ENCODE peak calls at places on chromosomes 4 and X, in nine cellular contexts. C is BE2C; V is mesendoderm; L is AG04450; Y is left lung; T is CD4-positive, CD25-positive, alpha-beta regulatory T cell; U is body of pancreas; Q is small intestine; M is GM23248. W is an unnamed sample. For H3K27me3, the result is how much of the 10 kb centered on the place peaks cover.

GRCh38 chr4:71296945-71297344 is 41.9 kb upstream of the SLC4A4 start:
- DNase-seq in T (no peak), M (peak), U (no peak), C (no peak), V (no peak), Y (no peak), Q (peak), L (no peak), W (no peak)

GRCh38 chrX:154373340-154374306 is 811 bp downstream of the FLNA start:
- DNase-seq in M (peak), V (peak), Q (peak), C (no peak), Y (no peak), T (no peak), L (peak), U (peak), W (no peak)

GRCh38 chr4:8297691-8298485 is 28.3 kb downstream of the HTRA3 start:
- DNase-seq in Q (no peak), M (no peak), C (peak), L (no peak), V (no peak), Y (peak), U (peak), T (no peak), W (no peak)

GRCh38 chr4:72828864-72829263 is 240.7 kb downstream of the COX18 start:
- DNase-seq in M (no peak), Y (no peak), C (no peak), L (no peak), T (no peak), Q (no peak), V (no peak), U (no peak), W (no peak)

GRCh38 chrX:48468693-48469691 is 1.1 kb downstream of the SLC38A5 start:
- DNase-seq in Y (no peak), Q (no peak), M (no peak), U (no peak), T (peak), V (peak), L (no peak), C (no peak), W (peak)

GRCh38 chr4:154597798-154598774 is 7.5 kb upstream of the FGA start:
- DNase-seq in V (no peak), M (no peak), Y (no peak), T (no peak), L (no peak), U (no peak), C (no peak), Q (no peak), W (no peak)

GRCh38 chr4:11805837-11806236 is 377.1 kb upstream of the HS3ST1 start:
- DNase-seq in T (no peak), M (peak), C (no peak), Y (no peak), V (peak), L (no peak), Q (peak), U (no peak), W (no peak)

GRCh38 chr4:182346675-182347375 is 103.6 kb downstream of the TENM3 start:
- DNase-seq in C (no peak), V (no peak), Y (no peak), T (no peak), U (no peak), Q (peak), L (no peak), M (no peak), W (no peak)

GRCh38 chr4:36812153-36812552 is 432.4 kb upstream of the NWD2 start:
- DNase-seq in L (no peak), V (no peak), U (no peak), Q (no peak), M (no peak), Y (no peak), T (no peak), C (no peak), W (no peak)
- H3K27me3 ChIP-seq in L (under half), V (under half), U (under half), Q (under half), M (under half), Y (under half), T (under half), C (under half), W (under half)

DNA sequence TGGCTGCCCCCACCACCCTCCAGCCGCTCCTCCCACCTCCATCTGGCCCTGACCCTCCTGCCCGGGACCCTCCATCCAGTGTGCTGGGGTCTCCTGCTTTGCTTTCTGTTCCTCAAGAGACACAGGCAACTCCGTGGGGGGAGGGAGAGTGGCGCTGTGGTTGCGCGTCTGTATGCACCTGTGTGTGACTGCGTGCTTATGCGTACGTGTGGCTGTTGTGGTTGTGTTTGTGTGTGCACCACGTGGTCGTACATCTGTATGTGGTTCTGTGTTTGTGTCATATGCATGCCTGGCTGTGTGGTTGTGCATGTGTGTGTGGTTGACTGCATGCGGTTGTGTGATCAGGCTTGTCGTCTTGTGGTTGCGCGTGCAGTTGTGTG is 33.2 kb downstream of the CPLX1 start:
- DNase-seq in Q (no peak), T (no peak), U (no peak), C (no peak), L (no peak), Y (peak), V (no peak), M (no peak), W (peak)
- H3K27me3 ChIP-seq in Q (under half), T (under half), U (under half), C (under half), L (half or more), Y (under half), V (under half), M (half or more), W (under half)

GRCh38 chr4:14023901-14024300 is 396.4 kb upstream of the BOD1L1 start:
- DNase-seq in U (no peak), V (no peak), L (no peak), C (no peak), Y (no peak), M (no peak), T (no peak), Q (peak), W (no peak)

GRCh38 chr4:14022428-14022827 is 394.9 kb upstream of the BOD1L1 start:
- DNase-seq in Y (no peak), M (peak), V (peak), U (no peak), L (no peak), C (no peak), Q (peak), T (no peak), W (no peak)

GRCh38 chr4:14025891-14026290 is 398.4 kb upstream of the BOD1L1 start:
- DNase-seq in L (no peak), Q (peak), T (no peak), U (no peak), C (no peak), V (no peak), Y (no peak), M (no peak), W (no peak)

GRCh38 chr4:14025093-14025492 is 397.6 kb upstream of the BOD1L1 start:
- DNase-seq in Y (no peak), M (peak), T (no peak), U (no peak), C (no peak), L (no peak), V (no peak), Q (no peak), W (no peak)

DNA sequence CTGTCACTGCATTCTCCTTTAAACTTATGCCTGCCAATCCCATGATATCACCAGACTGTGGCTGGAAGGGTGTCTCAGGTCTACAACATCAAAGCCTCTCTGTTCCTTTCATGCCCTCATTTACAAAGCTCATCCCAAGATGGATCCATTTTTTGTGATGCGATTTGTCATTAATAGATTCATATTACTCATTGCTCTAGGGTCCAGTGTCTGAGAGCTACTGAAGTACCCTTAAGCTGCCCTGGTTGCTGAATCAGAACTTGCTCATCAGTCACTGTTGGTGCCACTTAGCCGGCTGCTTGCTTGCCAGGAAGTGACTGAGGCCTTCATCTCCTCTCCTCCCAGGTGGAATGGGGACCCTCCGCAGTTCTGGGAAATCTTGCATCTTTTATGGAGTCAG is 395.5 kb upstream of the BOD1L1 start:
- DNase-seq in C (no peak), T (no peak), Y (no peak), U (no peak), L (no peak), V (no peak), Q (no peak), M (peak), W (no peak)
- H3K27me3 ChIP-seq in C (under half), T (under half), Y (under half), U (under half), L (under half), V (under half), Q (under half), M (under half), W (under half)

GRCh38 chr4:157294575-157294974 is 74.0 kb downstream of the GRIA2 start:
- DNase-seq in V (no peak), Q (no peak), L (no peak), M (no peak), U (no peak), C (no peak), T (no peak), Y (no peak), W (no peak)
- H3K27me3 ChIP-seq in V (under half), Q (under half), L (under half), M (under half), U (under half), C (under half), T (under half), Y (under half), W (under half)

GRCh38 chrX:147079974-147080373 is 265.4 kb upstream of the CXorf51A start:
- DNase-seq in V (no peak), T (no peak), L (no peak), C (no peak), Q (no peak), Y (no peak), M (no peak), U (no peak), W (no peak)
- H3K27me3 ChIP-seq in V (under half), T (under half), L (under half), C (under half), Q (under half), Y (under half), M (under half), U (under half), W (under half)

GRCh38 chrX:57678686-57679428 is 1.2 kb downstream of the NLRP2B start:
- DNase-seq in M (no peak), Q (no peak), U (no peak), C (no peak), Y (peak), L (no peak), V (no peak), T (no peak), W (no peak)

GRCh38 chrX:57677132-57677858 is 2.8 kb downstream of the NLRP2B start:
- DNase-seq in C (no peak), V (no peak), U (no peak), M (no peak), L (no peak), Y (no peak), Q (no peak), T (no peak), W (no peak)

GRCh38 chrX:57680160-57680559 is at the start of gene NLRP2B:
- DNase-seq in C (no peak), Y (no peak), T (no peak), V (no peak), U (no peak), Q (no peak), M (no peak), L (no peak), W (no peak)

GRCh38 chrX:57681341-57681740 is 1.3 kb upstream of the NLRP2B start:
- DNase-seq in L (no peak), Q (no peak), T (no peak), U (no peak), V (no peak), C (no peak), Y (no peak), M (no peak), W (no peak)
- H3K27me3 ChIP-seq in L (under half), Q (under half), T (under half), U (under half), V (under half), C (under half), Y (under half), M (under half), W (under half)

DNA sequence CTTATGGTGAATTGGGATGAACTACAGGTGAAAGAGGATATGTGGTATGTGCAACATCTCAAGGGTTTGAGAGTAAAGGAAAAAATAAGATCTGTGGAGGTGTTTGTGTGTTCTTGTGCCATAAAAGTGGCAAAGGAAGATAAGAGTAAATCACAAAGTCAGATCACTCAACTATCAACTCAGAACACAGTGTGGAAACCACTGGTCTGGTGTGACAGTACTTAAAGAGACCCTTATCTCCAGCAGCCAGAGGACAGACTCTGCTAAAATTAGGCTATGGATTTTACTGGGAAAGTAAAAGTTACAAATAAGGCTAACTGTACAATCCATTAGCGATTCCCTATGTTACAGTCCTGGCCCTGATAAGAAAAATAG is 54.0 kb upstream of the PRDM8 start:
- DNase-seq in Q (no peak), Y (no peak), T (no peak), V (peak), U (no peak), L (no peak), M (no peak), C (no peak), W (no peak)
- H3K27me3 ChIP-seq in Q (under half), Y (under half), T (under half), V (under half), U (under half), L (under half), M (under half), C (under half), W (under half)

GRCh38 chr4:61194601-61195000 is 5.5 kb upstream of the ADGRL3 start:
- DNase-seq in C (no peak), T (no peak), M (no peak), Y (no peak), Q (no peak), U (no peak), V (no peak), L (no peak), W (no peak)
- H3K27me3 ChIP-seq in C (under half), T (under half), M (under half), Y (under half), Q (under half), U (under half), V (under half), L (under half), W (under half)

GRCh38 chrX:17409566-17410290 is 34.7 kb downstream of the NHS start:
- DNase-seq in Y (no peak), U (no peak), C (no peak), T (no peak), L (no peak), V (no peak), M (no peak), Q (no peak), W (no peak)

GRCh38 chrX:17411189-17411588 is 36.2 kb downstream of the NHS start:
- DNase-seq in U (no peak), T (no peak), L (no peak), M (no peak), Q (no peak), C (no peak), Y (no peak), V (no peak), W (no peak)

GRCh38 chrX:17403231-17403691 is 28.3 kb downstream of the NHS start:
- DNase-seq in Y (no peak), L (no peak), T (no peak), Q (no peak), V (no peak), C (no peak), M (no peak), U (peak), W (no peak)

GRCh38 chrX:17405225-17405969 is 30.4 kb downstream of the NHS start:
- DNase-seq in U (no peak), T (no peak), Q (peak), Y (no peak), C (no peak), L (no peak), M (peak), V (peak), W (no peak)
- H3K27me3 ChIP-seq in U (under half), T (under half), Q (under half), Y (under half), C (under half), L (under half), M (under half), V (under half), W (under half)

GRCh38 chr4:69829678-69830077 is 30.3 kb downstream of the SULT1E1 start:
- DNase-seq in Q (no peak), Y (no peak), L (no peak), V (no peak), C (no peak), T (no peak), M (no peak), U (no peak), W (no peak)
- H3K27me3 ChIP-seq in Q (under half), Y (under half), L (under half), V (under half), C (under half), T (under half), M (under half), U (under half), W (under half)